ENCODE peak calls at places on chromosomes 2 and 18, in seven cellular contexts. I, P, Y, A, G, V and Q are unnamed samples.
A peak's percentile ranks its signal among the peaks of the same experiment; 100 is the strongest.

GRCh38 chr2:20217041-20217970 is 7.6 kb downstream of the SDC1 start:
- DNase-seq in G (no peak), P (peak; percentile 72), I (no peak), Y (peak; percentile 72), V (peak; percentile 55), A (peak; percentile 83), Q (no peak)

GRCh38 chr2:37876227-37876626 is 48.9 kb upstream of the RMDN2 start:
- DNase-seq in P (no peak), I (no peak), V (no peak), A (no peak), Y (no peak), G (no peak), Q (no peak)

GRCh38 chr2:119753041-119753929 is 6.4 kb upstream of the PTPN4 start:
- DNase-seq in I (peak; percentile 18), Y (no peak), V (no peak), G (no peak), A (no peak), P (no peak), Q (no peak)

GRCh38 chr2:239177325-239177724 is 223.5 kb downstream of the HDAC4 start:
- DNase-seq in A (peak; percentile 9), I (no peak), Y (no peak), G (no peak), V (no peak), P (no peak), Q (no peak)

GRCh38 chr2:167607211-167607610 is 640.2 kb downstream of the STK39 start:
- DNase-seq in P (no peak), Y (no peak), A (no peak), V (no peak), I (no peak), G (no peak), Q (no peak)

GRCh38 chr2:218981390-218982311 is 3.3 kb downstream of the FEV start:
- DNase-seq in P (no peak), Y (peak; percentile 76), V (peak; percentile 80), I (peak; percentile 40), A (no peak), G (no peak), Q (no peak)

GRCh38 chr18:21074336-21075323 is 37.0 kb downstream of the ROCK1 start:
- DNase-seq in P (no peak), V (no peak), G (no peak), Y (no peak), I (no peak), A (no peak), Q (no peak)

GRCh38 chr2:180385601-180386201 is 378.6 kb upstream of the CWC22 start:
- DNase-seq in I (no peak), P (no peak), V (no peak), A (no peak), G (no peak), Y (no peak), Q (no peak)

GRCh38 chr2:221715783-221716386 is 143.8 kb upstream of the EPHA4 start:
- DNase-seq in Y (no peak), P (no peak), A (no peak), I (no peak), V (no peak), G (no peak), Q (no peak)

GRCh38 chr2:88671786-88672427 is 19.6 kb upstream of the RPIA start:
- DNase-seq in G (peak; percentile 18), Y (no peak), I (no peak), P (no peak), V (no peak), A (no peak), Q (peak; percentile 4)

GRCh38 chr2:238875531-238876231 is 27.8 kb downstream of the TWIST2 start:
- DNase-seq in A (no peak), G (peak; percentile 73), V (no peak), Y (peak; percentile 47), P (no peak), I (no peak), Q (no peak)

GRCh38 chr2:64604929-64605550 is 48.7 kb downstream of the SERTAD2 start:
- DNase-seq in P (peak; percentile 56), I (peak; percentile 29), V (peak; percentile 67), G (no peak), A (no peak), Y (no peak), Q (no peak)

GRCh38 chr2:202147775-202148174 is 74.7 kb downstream of the KIAA2012 start:
- DNase-seq in G (no peak), I (no peak), A (no peak), Y (no peak), P (no peak), V (no peak), Q (no peak)

GRCh38 chr2:226031078-226031937 is 631.8 kb downstream of the NYAP2 start:
- DNase-seq in P (peak; percentile 62), V (peak; percentile 74), Y (peak; percentile 86), G (peak; percentile 14), A (peak; percentile 59), I (peak; percentile 36), Q (peak; percentile 52)

GRCh38 chr2:226701052-226701451 is 98.6 kb downstream of the IRS1 start:
- DNase-seq in A (no peak), G (no peak), I (no peak), P (no peak), V (no peak), Y (no peak), Q (no peak)

GRCh38 chr18:13379930-13380665 is 161.5 kb downstream of the LDLRAD4 start:
- DNase-seq in Y (no peak), I (no peak), G (no peak), P (no peak), A (no peak), V (no peak), Q (no peak)

GRCh38 chr2:241797441-241798080 is 11.4 kb upstream of the NEU4 start:
- DNase-seq in G (no peak), V (no peak), A (no peak), P (no peak), Y (peak; percentile 62), I (no peak), Q (peak; percentile 24)

GRCh38 chr18:21762181-21762772 is 21.7 kb downstream of the MIB1 start:
- DNase-seq in Y (no peak), A (no peak), P (no peak), V (no peak), G (no peak), I (no peak), Q (no peak)

GRCh38 chr2:216956820-216957493 is 97.1 kb upstream of the TNP1 start:
- DNase-seq in A (no peak), Y (no peak), G (no peak), I (no peak), V (no peak), P (no peak), Q (no peak)

GRCh38 chr2:18976112-18976961 is 382.1 kb downstream of the OSR1 start:
- DNase-seq in Y (no peak), A (no peak), G (no peak), P (no peak), V (no peak), I (no peak), Q (no peak)

GRCh38 chr2:119746836-119747235 is 12.9 kb upstream of the PTPN4 start:
- DNase-seq in A (no peak), I (no peak), Y (no peak), V (no peak), P (peak; percentile 60), G (no peak), Q (no peak)

GRCh38 chr18:31101148-31102019 is 837 bp downstream of the DSC2 start:
- DNase-seq in V (peak; percentile 95), A (peak; percentile 83), I (peak; percentile 89), G (peak; percentile 51), Y (peak; percentile 91), P (peak; percentile 65), Q (no peak)

GRCh38 chr18:48529796-48530195 is 9.0 kb upstream of the CTIF start:
- DNase-seq in I (no peak), Y (no peak), P (no peak), G (no peak), A (no peak), V (no peak), Q (no peak)

GRCh38 chr2:34828481-34828880 is 1229.4 kb upstream of the FAM98A start:
- DNase-seq in Y (no peak), I (no peak), G (no peak), P (no peak), V (no peak), A (no peak), Q (no peak)

GRCh38 chr2:34103437-34103836 is 504.3 kb upstream of the FAM98A start:
- DNase-seq in G (no peak), V (no peak), I (no peak), A (no peak), P (no peak), Y (no peak), Q (no peak)

GRCh38 chr2:238938460-238939055 is 90.7 kb downstream of the TWIST2 start:
- DNase-seq in Y (peak; percentile 66), A (peak; percentile 69), P (peak; percentile 50), G (peak; percentile 91), I (peak; percentile 42), V (no peak), Q (no peak)

GRCh38 chr2:136225950-136226835 is 108.2 kb upstream of the CXCR4 start:
- DNase-seq in A (no peak), V (no peak), Y (peak; percentile 78), G (no peak), P (no peak), I (no peak), Q (no peak)

GRCh38 chr2:219726916-219727315 is 99.5 kb downstream of the SLC4A3 start:
- DNase-seq in V (no peak), P (no peak), Y (no peak), G (no peak), A (no peak), I (no peak), Q (no peak)

GRCh38 chr2:159853101-159853500 is 55.1 kb upstream of the CD302 start:
- DNase-seq in V (no peak), A (no peak), Y (no peak), I (no peak), G (no peak), P (no peak), Q (no peak)

GRCh38 chr2:224378087-224379085 is 23.5 kb downstream of the FAM124B start:
- DNase-seq in Y (no peak), A (no peak), I (no peak), P (no peak), V (no peak), G (no peak), Q (no peak)
- H3K4me3 ChIP-seq in Y (no peak overlapping the region), A (no peak overlapping the region), I (no peak overlapping the region), P (no peak overlapping the region), V (no peak overlapping the region), G (no peak overlapping the region), Q (no peak overlapping the region)

GRCh38 chr18:5309888-5310470 is 14.5 kb upstream of the ZBTB14 start:
- DNase-seq in Y (no peak), G (no peak), V (no peak), I (no peak), P (no peak), A (no peak), Q (no peak)
- H3K27ac ChIP-seq in Y (peak overlapping the region; percentile 67), G (no peak overlapping the region), V (no peak overlapping the region), I (no peak overlapping the region), P (no peak overlapping the region), A (peak overlapping the region; percentile 42), Q (no peak overlapping the region)

GRCh38 chr2:26345554-26346453 is at the start of gene SELENOI:
- DNase-seq in V (peak; percentile 100), P (peak; percentile 99), Y (peak; percentile 100), A (peak; percentile 99), G (peak; percentile 96), I (peak; percentile 99), Q (peak; percentile 100)
- TF ChIP-seq CTCF in V (no peak), P (peak; percentile 10), Y (no peak), A (no peak), G (peak; percentile 31), I (peak; percentile 2), Q (peak; percentile 28)

DNA sequence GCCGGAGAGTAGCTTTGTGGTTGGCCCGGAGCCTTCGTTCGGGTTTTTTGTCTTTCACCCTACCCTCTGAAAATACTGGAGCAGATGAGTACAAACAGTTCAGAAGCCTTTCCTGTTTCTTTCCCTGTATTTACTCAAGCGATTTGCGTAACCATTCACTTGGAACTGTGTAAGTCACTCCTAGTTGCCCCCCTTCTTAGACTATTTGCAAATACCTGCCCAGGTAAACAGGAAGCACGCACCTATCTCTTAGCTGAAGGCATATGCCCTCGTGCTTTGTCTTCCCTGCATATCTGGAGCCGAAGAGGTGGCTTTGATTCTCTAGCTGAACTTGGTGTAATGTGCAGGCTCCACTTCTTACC is 1.4 kb downstream of the KCNS3 start:
- DNase-seq in G (no peak), Y (no peak), V (no peak), A (no peak), P (no peak), I (no peak), Q (no peak)
- H3K4me3 ChIP-seq in G (no peak overlapping the region), Y (no peak overlapping the region), V (peak overlapping the region; percentile 76), A (peak overlapping the region; percentile 72), P (no peak overlapping the region), I (peak overlapping the region; percentile 1), Q (peak overlapping the region; percentile 64)